ENCODE peak calls at places on chromosomes 11 and 22, in six cellular contexts. W is transverse colon, O is BE2C, U is adrenal gland, K is heart right ventricle, N is iPS DF 6.9. C is an unnamed sample. For H3K9me3, the result is how much of the 10 kb centered on the place peaks cover.

GRCh38 chr22:38935023-38935422 is 22.4 kb upstream of the APOBEC3A start:
- DNase-seq in O (peak), N (no peak), U (peak), K (peak), W (peak), C (no peak)

GRCh38 chr22:44057411-44057987 is 33.4 kb downstream of the PARVB start:
- DNase-seq in U (no peak), N (no peak), W (peak), O (no peak), K (peak), C (no peak)

GRCh38 chr11:9760180-9760550 is 96.3 kb downstream of the SWAP70 start:
- DNase-seq in N (no peak), K (peak), O (no peak), W (peak), U (peak), C (no peak)

GRCh38 chr22:28759861-28760560 is 12.5 kb upstream of the CCDC117 start:
- DNase-seq in N (peak), O (no peak), W (no peak), U (no peak), K (no peak), C (no peak)

GRCh38 chr11:107683807-107684206 is 28.0 kb downstream of the SLN start:
- DNase-seq in U (no peak), N (no peak), K (no peak), O (peak), W (no peak), C (peak)

GRCh38 chr11:8649361-8649760 is 33.1 kb downstream of the TRIM66 start:
- DNase-seq in O (no peak), N (no peak), W (no peak), U (no peak), K (no peak), C (no peak)

GRCh38 chr22:46569055-46569847 is 31.8 kb upstream of the CELSR1 start:
- DNase-seq in K (no peak), O (no peak), U (no peak), W (no peak), N (no peak), C (no peak)

GRCh38 chr11:117387992-117388765 is 60.5 kb downstream of the CEP164 start:
- DNase-seq in N (no peak), O (no peak), W (no peak), U (no peak), K (no peak), C (no peak)

GRCh38 chr11:113392522-113392921 is 4.9 kb downstream of the ANKK1 start:
- DNase-seq in W (no peak), O (no peak), K (no peak), U (no peak), N (no peak), C (no peak)

GRCh38 chr11:104892723-104893511 is 5.3 kb downstream of the CASP12 start:
- DNase-seq in K (no peak), W (no peak), O (no peak), N (no peak), U (no peak), C (no peak)

GRCh38 chr11:95318459-95318858 is 87.5 kb upstream of the SESN3 start:
- DNase-seq in O (no peak), U (no peak), K (no peak), W (no peak), N (no peak), C (no peak)

GRCh38 chr22:47294222-47294532 is 531.7 kb downstream of the TBC1D22A start:
- DNase-seq in O (no peak), K (no peak), W (no peak), N (no peak), U (peak), C (peak)

GRCh38 chr11:18844753-18845367 is 53.3 kb upstream of the PTPN5 start:
- DNase-seq in O (no peak), W (no peak), U (no peak), N (no peak), K (no peak), C (no peak)

GRCh38 chr11:62108017-62108750 is 15.6 kb upstream of the INCENP start:
- DNase-seq in W (no peak), U (no peak), O (peak), K (no peak), N (no peak), C (peak)

GRCh38 chr11:45102361-45102809 is 44.1 kb upstream of the PRDM11 start:
- DNase-seq in O (no peak), W (no peak), U (peak), N (no peak), K (no peak), C (no peak)
- H3K9me3 ChIP-seq in O (under half), W (under half), U (under half), N (under half), K (under half), C (under half)

GRCh38 chr11:32088117-32088941 is 2.5 kb upstream of the RCN1 start:
- DNase-seq in N (no peak), W (no peak), O (no peak), K (peak), U (peak), C (no peak)

GRCh38 chr11:32090774-32091370 is at the start of gene RCN1:
- DNase-seq in W (peak), N (peak), K (peak), U (peak), O (peak), C (peak)

GRCh38 chr11:32094931-32095330 is 4.1 kb downstream of the RCN1 start:
- DNase-seq in U (no peak), W (no peak), K (no peak), N (no peak), O (no peak), C (no peak)

GRCh38 chr11:32087602-32088001 is 3.3 kb upstream of the RCN1 start:
- DNase-seq in O (no peak), U (no peak), W (no peak), N (no peak), K (no peak), C (no peak)

GRCh38 chr11:32092581-32093170 is 1.8 kb downstream of the RCN1 start:
- DNase-seq in N (no peak), W (no peak), K (no peak), O (no peak), U (no peak), C (no peak)
- H3K4me3 ChIP-seq in N (no peak), W (peak), K (peak), O (no peak), U (peak), C (peak)

GRCh38 chr11:80227915-80228314 is 787.1 kb upstream of the TENM4 start:
- DNase-seq in K (no peak), N (no peak), W (no peak), O (no peak), U (no peak), C (no peak)
- H3K9me3 ChIP-seq in K (under half), N (under half), W (under half), O (under half), U (under half), C (under half)

GRCh38 chr11:93552874-93553273 is 9.7 kb upstream of the SMCO4 start:
- DNase-seq in K (no peak), W (no peak), U (no peak), N (no peak), O (no peak), C (no peak)
- H3K4me3 ChIP-seq in K (no peak), W (no peak), U (no peak), N (no peak), O (no peak), C (no peak)

GRCh38 chr11:47489395-47489755 is 40.4 kb upstream of the RAPSN start:
- DNase-seq in W (no peak), K (no peak), N (no peak), O (no peak), U (no peak), C (no peak)

GRCh38 chr11:47485112-47485511 is 36.2 kb upstream of the RAPSN start:
- DNase-seq in K (no peak), N (no peak), U (no peak), O (no peak), W (no peak), C (no peak)

GRCh38 chr11:47488111-47488510 is 39.2 kb upstream of the RAPSN start:
- DNase-seq in W (no peak), U (no peak), K (no peak), O (no peak), N (no peak), C (no peak)

GRCh38 chr11:47487421-47487820 is 38.5 kb upstream of the RAPSN start:
- DNase-seq in U (no peak), W (no peak), N (no peak), K (no peak), O (no peak), C (no peak)

DNA sequence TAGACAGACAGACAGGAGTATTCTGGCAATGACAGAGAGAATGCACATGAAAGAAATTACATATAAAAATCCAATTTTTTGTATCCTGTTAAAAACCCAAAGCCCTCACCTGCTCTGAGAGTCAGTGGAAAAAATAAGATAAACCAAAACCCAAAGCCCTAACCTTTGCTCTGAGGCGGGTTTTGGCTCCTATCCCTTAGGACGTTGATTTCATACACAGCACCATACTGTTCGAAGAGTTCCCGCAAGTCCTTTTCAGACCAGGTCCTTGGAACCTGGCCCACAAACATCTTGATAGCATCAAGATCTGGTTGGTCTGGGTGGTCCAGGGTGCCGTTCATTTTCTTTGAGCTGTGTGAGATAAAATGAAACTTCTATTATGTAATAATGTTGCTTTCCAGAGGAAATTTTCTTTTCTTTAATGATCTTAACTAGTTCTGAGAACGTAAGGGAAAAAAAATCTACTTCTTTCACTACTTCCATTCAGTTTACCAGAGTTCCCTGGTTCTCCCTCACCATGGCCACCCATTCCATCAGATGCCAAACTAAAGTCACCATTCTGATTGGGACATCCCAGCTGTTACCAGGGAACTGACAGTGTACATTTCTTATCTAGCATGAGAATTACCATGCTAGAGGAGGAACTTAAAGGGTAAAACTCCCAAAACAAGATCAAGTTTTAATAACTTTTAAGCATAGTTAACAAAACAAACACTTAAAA is 39.9 kb upstream of the RAPSN start:
- DNase-seq in N (no peak), K (no peak), U (no peak), W (peak), O (peak), C (no peak)
- H3K9me3 ChIP-seq in N (under half), K (under half), U (under half), W (under half), O (under half), C (under half)

DNA sequence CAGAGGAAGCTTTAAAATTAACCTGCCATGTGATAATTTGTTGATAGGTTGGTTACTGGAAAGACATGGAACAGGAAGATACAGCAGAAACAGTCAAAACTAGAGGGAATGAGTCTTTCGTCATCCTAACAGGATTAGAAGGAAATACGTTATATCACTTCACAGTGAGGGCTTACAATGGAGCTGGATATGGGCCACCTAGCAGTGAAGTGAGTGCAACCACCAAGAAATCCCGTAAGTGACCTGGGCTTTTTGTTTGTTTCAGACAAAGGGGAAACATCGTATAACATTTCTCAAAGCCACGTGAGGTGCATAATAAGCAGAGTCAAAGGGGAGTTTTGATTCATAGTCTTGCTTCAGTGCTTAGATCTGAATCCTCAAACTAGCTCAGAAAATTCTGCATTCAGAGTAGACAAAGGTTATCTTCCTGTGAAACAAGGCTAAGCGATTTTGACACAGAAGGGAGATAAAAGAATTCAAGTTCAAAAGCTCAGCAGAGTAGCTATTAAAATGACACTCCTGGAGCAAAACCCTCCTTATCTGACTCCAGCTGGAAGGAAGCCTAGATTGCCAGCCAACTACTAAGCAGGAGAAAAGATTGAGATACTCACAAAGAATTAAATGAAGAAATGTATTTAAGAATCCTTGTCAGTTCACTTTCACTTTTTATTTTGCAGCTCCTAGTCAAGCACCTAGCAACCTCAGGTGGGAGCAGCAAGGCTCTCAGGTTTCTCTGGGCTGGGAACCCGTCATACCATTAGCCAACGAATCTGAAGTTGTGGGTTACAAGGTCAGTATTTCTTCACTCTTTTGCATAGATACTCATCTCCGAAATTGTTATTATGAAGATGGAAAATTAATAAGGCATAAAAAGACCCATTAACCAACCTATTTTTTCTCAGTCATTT is 346.4 kb upstream of the ARHGAP42 start:
- DNase-seq in U (no peak), N (no peak), K (no peak), O (no peak), W (no peak), C (no peak)
- H3K4me3 ChIP-seq in U (no peak), N (no peak), K (no peak), O (no peak), W (no peak), C (no peak)

C was measured in WERI-Rb-1.